ENCODE peak calls at places on chromosomes 4 and X, in six cellular contexts. M is IMR-90, W is H9, I is mesenchymal stem cell, J is mesendoderm, V is H1. N is an unnamed sample.

GRCh38 chr4:140083320-140083719 is 70.7 kb downstream of the MAML3 start:
- DNase-seq in I (no peak), W (no peak), J (no peak), V (no peak), M (no peak), N (no peak)

GRCh38 chrX:12400218-12400617 is 261.9 kb downstream of the FRMPD4 start:
- DNase-seq in W (no peak), V (no peak), M (no peak), I (no peak), J (no peak), N (no peak)

GRCh38 chrX:54492340-54492739 is 3.7 kb downstream of the FGD1 start:
- DNase-seq in M (peak), V (no peak), J (no peak), W (peak), I (peak), N (no peak)

GRCh38 chrX:118254611-118255010 is 91.3 kb upstream of the WDR44 start:
- DNase-seq in J (peak), V (peak), W (peak), M (peak), I (peak), N (peak)

GRCh38 chr4:115119804-115120352 is 6.5 kb upstream of the NDST4 start:
- DNase-seq in J (no peak), V (no peak), I (no peak), W (no peak), M (no peak), N (no peak)

GRCh38 chr4:101885574-101885973 is 95.0 kb downstream of the BANK1 start:
- DNase-seq in V (no peak), M (no peak), I (no peak), W (no peak), J (no peak), N (no peak)

GRCh38 chrX:72045552-72046277 is 86.0 kb downstream of the RTL5 start:
- DNase-seq in V (no peak), J (peak), W (peak), M (no peak), I (no peak), N (no peak)

GRCh38 chrX:115147220-115147619 is 42.0 kb upstream of the RBMXL3 start:
- DNase-seq in M (peak), J (peak), V (no peak), W (no peak), I (peak), N (no peak)

GRCh38 chr4:153241970-153242847 is 38.0 kb downstream of the TRIM2 start:
- DNase-seq in J (peak), V (no peak), W (no peak), M (peak), I (peak), N (no peak)

GRCh38 chr4:98166025-98166730 is 22.9 kb upstream of the STPG2 start:
- DNase-seq in W (no peak), V (no peak), M (peak), I (no peak), J (no peak), N (no peak)

GRCh38 chr4:8688041-8688907 is 95.7 kb downstream of the CPZ start:
- DNase-seq in J (peak), V (peak), W (peak), M (peak), I (no peak), N (peak)

GRCh38 chr4:111136438-111136837 is 513.6 kb upstream of the PITX2 start:
- DNase-seq in W (no peak), V (no peak), M (peak), J (peak), I (peak), N (no peak)

GRCh38 chr4:110278127-110278526 is 79.7 kb upstream of the ELOVL6 start:
- DNase-seq in V (no peak), W (no peak), J (no peak), M (no peak), I (no peak), N (no peak)

GRCh38 chrX:154530286-154530685 is 14.3 kb upstream of the FAM3A start:
- DNase-seq in J (no peak), I (no peak), W (no peak), M (no peak), V (no peak), N (no peak)
- H2BK15ac ChIP-seq in J (no peak), I (peak), W (no peak), M (no peak), V (no peak), N (no peak)

DNA sequence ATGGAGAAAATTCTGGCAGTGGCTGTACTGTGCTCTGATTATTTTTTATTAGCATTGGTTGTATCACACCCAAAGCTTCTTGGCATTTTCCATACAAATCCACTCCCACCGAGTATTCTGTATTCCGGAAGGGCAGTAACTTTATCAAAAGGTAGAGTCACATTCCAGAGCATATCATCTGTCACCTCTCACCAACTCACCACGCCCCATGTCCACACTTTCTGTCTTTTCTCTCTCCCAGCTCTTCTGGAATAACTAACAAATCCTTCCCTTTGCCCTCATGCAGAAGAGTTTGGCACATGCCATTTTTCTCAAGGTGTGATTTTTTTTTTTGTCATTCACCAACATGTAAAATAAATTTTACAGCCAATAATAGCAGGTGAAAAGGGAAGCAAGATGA is 52.7 kb downstream of the CORIN start:
- DNase-seq in J (no peak), V (no peak), W (no peak), M (no peak), I (no peak), N (no peak)
- H2BK15ac ChIP-seq in J (no peak), V (no peak), W (no peak), M (no peak), I (no peak), N (no peak)

GRCh38 chr4:66372706-66373105 is 702.4 kb upstream of the EPHA5 start:
- DNase-seq in V (no peak), J (no peak), M (peak), I (no peak), W (no peak), N (no peak)
- H2BK15ac ChIP-seq in V (no peak), J (no peak), M (no peak), I (no peak), W (no peak), N (no peak)

DNA sequence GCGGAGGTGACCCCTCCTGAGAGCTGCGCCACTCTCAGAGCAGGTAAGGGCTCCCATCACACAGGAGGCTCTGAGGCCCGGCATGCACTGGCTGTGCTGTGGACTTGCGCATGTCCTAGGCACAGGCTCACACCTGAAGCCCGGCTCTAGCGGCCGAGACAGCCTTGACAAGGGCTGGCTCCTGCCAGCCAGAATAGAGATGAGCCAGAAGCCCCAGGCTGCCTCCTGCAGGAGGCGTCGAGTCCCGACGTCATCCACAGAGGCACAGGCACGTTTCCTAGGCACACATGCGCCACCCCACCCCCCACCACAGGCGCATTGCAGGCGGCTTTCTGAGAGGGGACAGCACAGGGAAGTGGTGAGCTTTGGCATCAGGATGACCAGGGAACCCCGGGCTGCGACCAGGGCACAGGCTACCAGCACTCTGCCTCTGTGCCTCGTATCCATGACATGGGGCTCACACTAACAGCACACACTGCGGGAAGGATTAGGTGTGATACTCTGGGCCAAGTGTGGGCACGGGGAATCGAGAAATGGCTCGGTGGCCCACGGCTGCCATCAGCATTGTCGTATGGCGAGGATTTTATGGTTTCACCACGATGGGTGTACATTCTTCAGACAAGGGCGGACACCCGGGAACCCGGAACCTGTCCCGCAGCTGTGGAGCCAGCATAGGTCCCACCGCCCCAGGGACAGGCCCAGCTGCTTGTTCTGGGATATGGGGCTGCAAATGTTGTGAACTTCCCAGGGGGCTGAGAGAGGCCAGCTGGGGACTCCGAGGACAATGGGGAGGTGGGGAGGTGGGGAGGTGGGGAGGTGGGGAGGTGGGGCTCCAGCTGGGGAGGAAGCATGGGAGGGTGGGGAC is 90.7 kb upstream of the ADRA2C start:
- DNase-seq in W (peak), J (peak), I (no peak), M (no peak), V (no peak), N (no peak)
- H2BK15ac ChIP-seq in W (no peak), J (no peak), I (no peak), M (no peak), V (no peak), N (peak)

GRCh38 chr4:146245899-146246298 is 31.6 kb downstream of the REELD1 start:
- DNase-seq in J (no peak), V (no peak), I (no peak), M (no peak), W (no peak), N (no peak)
- H2BK15ac ChIP-seq in J (no peak), V (no peak), I (no peak), M (no peak), W (no peak), N (no peak)